ENCODE peak calls at places on chromosomes 2 and 18, in eight cellular contexts. V is AG09309, E is A549, O is fibroblast of mammary gland, S is cardiac fibroblast, B is H1, I is foreskin fibroblast, X is right lobe of liver. Y is an unnamed sample.

GRCh38 chr2:28624798-28625701 is 126.6 kb upstream of the PPP1CB start:
- DNase-seq in V (no peak), E (no peak), O (no peak), S (peak), B (no peak), I (peak), X (peak), Y (peak)

GRCh38 chr18:79572093-79572780 is 107.4 kb upstream of the CTDP1 start:
- DNase-seq in V (no peak), E (no peak), O (no peak), S (no peak), B (no peak), I (no peak), X (peak), Y (no peak)

GRCh38 chr2:180604077-180604476 is 376.3 kb upstream of the UBE2E3 start:
- DNase-seq in V (no peak), E (peak), O (peak), S (peak), B (no peak), I (peak), X (no peak), Y (peak)

GRCh38 chr2:3519255-3520190 is at the start of gene ADI1:
- DNase-seq in V (no peak), E (peak), O (peak), S (peak), B (peak), I (peak), X (peak), Y (peak)

GRCh38 chr2:224448236-224448635 is 46.3 kb upstream of the FAM124B start:
- DNase-seq in V (no peak), E (no peak), O (no peak), S (no peak), B (no peak), I (no peak), X (no peak), Y (no peak)

GRCh38 chr2:85797959-85798358 is 44.2 kb downstream of the ATOH8 start:
- DNase-seq in V (no peak), E (peak), O (peak), S (peak), B (no peak), I (peak), X (peak), Y (peak)

GRCh38 chr2:177355874-177356273 is 36.7 kb upstream of the AGPS start:
- DNase-seq in V (no peak), E (no peak), O (peak), S (peak), B (no peak), I (no peak), X (no peak), Y (peak)

GRCh38 chr18:69523582-69523981 is 122.9 kb downstream of the DOK6 start:
- DNase-seq in V (no peak), E (no peak), O (no peak), S (no peak), B (no peak), I (no peak), X (no peak), Y (no peak)

GRCh38 chr2:218648473-218649100 is 10.8 kb downstream of the ZNF142 start:
- DNase-seq in V (no peak), E (peak), O (peak), S (peak), B (no peak), I (peak), X (peak), Y (peak)

GRCh38 chr2:241770936-241771285 is 5.7 kb upstream of the GAL3ST2 start:
- DNase-seq in V (no peak), E (no peak), O (no peak), S (no peak), B (no peak), I (no peak), X (no peak), Y (no peak)

GRCh38 chr2:36165132-36165531 is 190.4 kb upstream of the CRIM1 start:
- DNase-seq in V (no peak), E (no peak), O (no peak), S (no peak), B (no peak), I (no peak), X (no peak), Y (no peak)

GRCh38 chr2:241933175-241933911 is 63.8 kb downstream of the RTP5 start:
- DNase-seq in V (peak), E (no peak), O (peak), S (peak), B (no peak), I (peak), X (peak), Y (peak)

GRCh38 chr2:207330912-207331311 is 165.2 kb upstream of the KLF7 start:
- DNase-seq in V (peak), E (peak), O (peak), S (peak), B (no peak), I (peak), X (no peak), Y (peak)

GRCh38 chr2:225100856-225101294 is 58.6 kb upstream of the DOCK10 start:
- DNase-seq in V (peak), E (peak), O (peak), S (peak), B (no peak), I (peak), X (no peak), Y (peak)

GRCh38 chr18:22347624-22348511 is 69.8 kb downstream of the CTAGE1 start:
- DNase-seq in V (no peak), E (no peak), O (no peak), S (no peak), B (no peak), I (peak), X (peak), Y (peak)

GRCh38 chr2:40487592-40487991 is 35.7 kb upstream of the SLC8A1 start:
- DNase-seq in V (no peak), E (no peak), O (peak), S (peak), B (no peak), I (peak), X (no peak), Y (peak)

GRCh38 chr18:59272221-59272888 is 899 bp downstream of the RAX start:
- DNase-seq in V (no peak), E (no peak), O (no peak), S (no peak), B (no peak), I (peak), X (no peak), Y (no peak)

GRCh38 chr18:59269563-59270214 is 3.6 kb downstream of the RAX start:
- DNase-seq in V (no peak), E (no peak), O (no peak), S (no peak), B (no peak), I (no peak), X (no peak), Y (no peak)

GRCh38 chr18:59271606-59272220 is 1.5 kb downstream of the RAX start:
- DNase-seq in V (no peak), E (no peak), O (no peak), S (no peak), B (no peak), I (no peak), X (no peak), Y (no peak)

GRCh38 chr18:59268722-59269562 is 4.3 kb downstream of the RAX start:
- DNase-seq in V (no peak), E (peak), O (peak), S (no peak), B (no peak), I (peak), X (no peak), Y (peak)

DNA sequence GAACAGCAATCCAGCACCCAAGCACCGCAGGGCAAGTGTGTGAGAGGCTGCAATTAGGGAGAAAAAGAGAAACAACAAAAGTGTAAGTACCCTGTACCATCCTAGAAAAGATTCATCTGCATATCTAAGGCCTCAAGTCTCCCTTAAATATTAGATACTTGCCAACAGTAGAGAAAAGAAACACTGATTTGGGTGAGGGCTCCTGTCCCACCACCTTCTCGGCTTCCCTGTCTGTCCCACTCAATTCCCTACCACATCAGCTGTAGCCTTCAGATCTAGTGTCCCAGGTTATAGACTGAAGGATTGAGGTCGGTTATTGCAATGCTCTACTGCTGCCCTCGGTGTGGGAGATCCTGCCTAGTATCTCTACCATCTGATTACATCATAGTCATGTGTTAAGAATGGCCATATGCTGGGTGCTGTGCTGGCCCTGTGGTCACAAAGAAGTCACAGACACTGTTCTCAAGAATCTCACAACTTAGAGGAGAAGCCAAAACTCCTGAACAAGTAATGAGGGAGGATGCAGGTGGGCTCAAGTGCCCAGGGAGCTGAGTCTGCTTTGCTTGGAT is 2.5 kb downstream of the RAX start:
- DNase-seq in V (no peak), E (no peak), O (no peak), S (no peak), B (no peak), I (no peak), X (no peak), Y (no peak)
- H3K4me3 ChIP-seq in V (no peak), E (no peak), O (no peak), S (no peak), B (no peak), I (no peak), X (no peak), Y (no peak)

DNA sequence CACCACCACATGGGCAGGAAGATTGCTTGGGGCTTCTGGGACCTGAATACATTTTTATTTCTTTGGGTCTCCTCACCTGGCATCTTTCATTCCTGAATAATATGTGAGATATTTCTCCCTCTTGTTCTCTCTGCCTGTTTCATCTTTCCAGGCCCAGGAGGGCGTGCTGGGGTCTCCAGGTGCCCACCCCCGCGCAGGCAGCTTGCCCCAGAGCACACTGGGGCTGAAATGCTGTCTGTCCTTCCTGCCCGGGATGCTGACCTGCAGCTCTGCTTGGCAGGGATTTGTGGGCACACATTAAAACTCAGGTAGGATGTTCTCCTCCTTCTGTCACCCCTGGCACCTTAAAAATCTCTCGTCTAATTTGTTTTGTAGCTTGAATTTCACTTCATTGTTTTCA is 39.7 kb upstream of the TEX51 start:
- DNase-seq in V (no peak), E (no peak), O (no peak), S (no peak), B (no peak), I (no peak), X (no peak), Y (no peak)
- TF ChIP-seq CTCF in V (no peak), E (no peak), O (no peak), S (no peak), B (no peak), I (no peak), X (no peak), Y (no peak)

DNA sequence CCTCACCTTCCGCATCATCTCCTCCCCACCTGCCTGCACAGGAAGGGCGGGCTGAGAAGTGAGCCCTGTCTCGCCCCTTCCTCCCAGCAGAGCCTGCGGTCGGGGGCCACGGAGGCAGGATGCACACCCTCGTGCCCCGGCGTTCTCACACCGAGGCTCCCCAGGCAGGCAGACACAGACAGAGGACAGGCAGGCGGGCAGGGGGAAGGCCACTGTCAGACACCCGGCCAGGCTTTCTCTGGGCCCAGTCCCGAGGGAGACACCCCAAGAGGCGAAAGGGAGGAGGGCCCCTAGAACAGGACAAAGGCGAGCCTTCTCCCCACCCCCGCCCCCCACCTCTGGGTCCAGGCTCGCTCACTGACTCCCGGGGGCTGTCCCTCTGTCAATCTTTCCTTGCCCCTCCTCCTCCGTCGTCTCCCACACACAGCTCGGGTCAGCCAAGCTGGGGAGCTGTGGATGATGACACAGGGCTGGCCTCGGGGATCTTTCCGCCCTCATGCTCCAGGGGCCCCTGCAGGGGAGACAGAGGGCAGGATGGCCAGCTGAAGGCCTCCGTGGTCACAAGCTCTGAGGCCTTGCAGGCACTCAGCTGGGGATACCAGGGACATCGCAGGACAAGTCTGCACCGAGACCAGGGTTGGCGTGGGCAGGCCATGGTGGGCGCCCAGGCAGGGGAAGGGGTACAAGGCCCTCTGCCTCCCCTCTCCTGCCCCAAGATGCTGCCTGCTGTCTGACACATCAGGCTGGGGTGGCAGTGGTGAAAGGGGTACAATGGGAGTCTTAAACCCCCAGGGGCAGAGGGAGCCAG is 24.9 kb downstream of the BIN1 start:
- DNase-seq in V (no peak), E (no peak), O (peak), S (no peak), B (no peak), I (peak), X (no peak), Y (peak)
- H3K4me3 ChIP-seq in V (no peak), E (no peak), O (no peak), S (no peak), B (no peak), I (no peak), X (no peak), Y (no peak)

DNA sequence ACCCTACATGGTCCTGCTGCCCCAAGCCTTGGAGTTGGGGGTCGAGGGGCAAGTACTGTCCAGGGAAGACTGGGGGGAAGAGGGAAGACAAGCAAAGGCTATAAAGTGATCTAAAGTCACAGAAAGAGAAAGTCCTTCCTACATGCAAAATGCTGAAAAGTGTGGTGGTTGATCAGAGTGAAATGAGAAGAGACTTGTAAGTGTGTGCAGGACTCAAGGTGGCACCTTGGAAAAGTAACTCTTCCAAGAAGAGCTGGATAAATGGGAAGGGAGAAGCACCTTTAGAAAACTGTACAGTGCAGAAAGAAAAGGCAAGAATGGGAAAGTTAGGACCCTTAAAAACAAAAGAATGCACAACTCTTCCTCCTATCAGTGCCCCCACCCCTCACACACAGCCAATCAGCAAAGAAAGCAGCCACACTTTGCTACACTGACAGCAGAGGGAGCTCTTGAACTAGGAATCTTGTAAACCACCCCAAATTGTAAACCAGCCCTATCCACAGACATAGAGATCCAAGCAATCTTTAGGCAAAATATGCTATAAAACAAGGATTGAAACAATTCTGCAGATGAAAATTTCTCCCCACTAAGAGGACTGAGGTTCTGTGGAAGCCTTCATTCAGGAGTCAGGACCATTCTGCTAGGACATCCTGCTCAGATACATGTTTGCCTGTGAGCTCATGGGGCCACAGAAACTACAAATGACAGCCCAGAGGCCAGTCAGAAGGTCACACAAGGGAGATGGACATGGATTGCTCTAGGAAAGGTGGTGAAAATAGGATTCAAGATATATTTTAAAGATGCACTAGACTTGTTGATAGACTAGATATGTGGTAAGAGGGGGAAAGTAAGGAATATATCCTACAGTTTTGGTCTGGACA is 146.4 kb downstream of the FTCDNL1 start:
- DNase-seq in V (peak), E (peak), O (peak), S (peak), B (no peak), I (peak), X (peak), Y (peak)
- TF ChIP-seq CTCF in V (peak), E (peak), O (peak), S (peak), B (peak), I (peak), X (peak), Y (peak)

GRCh38 chr2:24009367-24009679 is 562 bp upstream of the MFSD2B start:
- DNase-seq in V (no peak), E (no peak), O (no peak), S (no peak), B (no peak), I (no peak), X (no peak), Y (no peak)

GRCh38 chr2:24009680-24010476 is at the start of gene MFSD2B:
- DNase-seq in V (no peak), E (no peak), O (no peak), S (no peak), B (no peak), I (peak), X (no peak), Y (no peak)

GRCh38 chr2:24011278-24012104 is 1.6 kb downstream of the MFSD2B start:
- DNase-seq in V (no peak), E (no peak), O (no peak), S (no peak), B (no peak), I (no peak), X (no peak), Y (no peak)

GRCh38 chr2:24008672-24009366 is 1.1 kb upstream of the MFSD2B start:
- DNase-seq in V (no peak), E (peak), O (no peak), S (no peak), B (no peak), I (no peak), X (no peak), Y (no peak)

DNA sequence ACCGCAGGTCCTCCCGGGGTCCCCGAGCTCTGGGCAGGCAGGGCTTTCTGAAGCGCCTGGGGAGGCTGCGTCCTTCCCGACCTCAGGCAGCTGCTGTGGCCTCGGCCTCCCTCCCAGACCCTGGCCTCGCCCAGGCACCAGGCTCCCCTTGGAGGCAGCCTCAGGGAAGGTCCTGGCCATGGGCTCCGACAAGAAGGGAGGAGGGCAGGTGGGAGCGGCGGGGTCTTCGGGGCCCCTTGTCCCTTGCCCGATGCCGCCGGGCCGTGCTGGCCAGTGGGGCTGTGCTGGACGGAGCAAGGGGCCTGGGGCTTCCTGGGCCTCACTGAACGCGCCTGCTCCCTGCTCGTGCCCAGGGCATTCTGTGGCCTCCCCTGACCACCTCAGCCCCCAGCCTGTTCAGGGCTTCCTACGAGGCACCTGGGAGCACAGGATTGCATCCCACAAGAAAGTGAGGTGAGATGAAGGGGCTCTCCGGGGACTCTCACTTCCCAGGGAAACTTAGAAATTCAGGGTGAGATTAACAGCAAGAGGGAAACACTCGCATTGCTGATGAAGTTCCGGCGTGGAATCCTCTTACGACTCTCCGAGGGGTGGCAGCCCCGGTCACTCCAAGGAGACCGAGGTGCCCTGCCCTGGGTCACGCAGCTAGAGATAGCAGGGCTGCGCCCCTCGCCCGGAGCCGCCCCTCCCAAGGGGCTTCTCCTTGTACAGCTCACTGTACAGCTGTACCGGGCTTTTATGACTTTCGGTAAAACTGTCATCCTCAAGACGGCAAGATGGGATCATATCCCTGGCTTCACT is 792 bp downstream of the MFSD2B start:
- DNase-seq in V (no peak), E (no peak), O (no peak), S (no peak), B (no peak), I (no peak), X (no peak), Y (no peak)
- H3K4me3 ChIP-seq in V (peak), E (no peak), O (peak), S (peak), B (peak), I (peak), X (peak), Y (peak)

GRCh38 chr2:220849433-220849832 is 722.7 kb downstream of the EPHA4 start:
- DNase-seq in V (no peak), E (no peak), O (no peak), S (no peak), B (no peak), I (no peak), X (no peak), Y (no peak)

GRCh38 chr2:220847587-220847986 is 724.5 kb downstream of the EPHA4 start:
- DNase-seq in V (peak), E (peak), O (peak), S (peak), B (no peak), I (peak), X (no peak), Y (peak)

GRCh38 chr2:220847006-220847405 is 725.1 kb downstream of the EPHA4 start:
- DNase-seq in V (no peak), E (no peak), O (peak), S (peak), B (no peak), I (peak), X (no peak), Y (peak)

GRCh38 chr2:220842901-220843665 is 729.0 kb downstream of the EPHA4 start:
- DNase-seq in V (no peak), E (no peak), O (no peak), S (no peak), B (no peak), I (no peak), X (no peak), Y (no peak)

GRCh38 chr2:220845766-220846273 is 726.3 kb downstream of the EPHA4 start:
- DNase-seq in V (no peak), E (no peak), O (no peak), S (no peak), B (no peak), I (no peak), X (no peak), Y (no peak)
- TF ChIP-seq CTCF in V (no peak), E (no peak), O (no peak), S (no peak), B (no peak), I (no peak), X (no peak), Y (no peak)

GRCh38 chr2:110677530-110678456 is at the start of gene BUB1:
- DNase-seq in V (peak), E (peak), O (peak), S (peak), B (peak), I (peak), X (peak), Y (peak)

GRCh38 chr2:110677080-110677479 is 783 bp downstream of the BUB1 start:
- DNase-seq in V (no peak), E (no peak), O (no peak), S (peak), B (no peak), I (no peak), X (no peak), Y (no peak)

GRCh38 chr2:110673201-110673600 is 4.7 kb downstream of the BUB1 start:
- DNase-seq in V (no peak), E (no peak), O (no peak), S (no peak), B (no peak), I (no peak), X (no peak), Y (no peak)

GRCh38 chr2:110675679-110676078 is 2.2 kb downstream of the BUB1 start:
- DNase-seq in V (no peak), E (no peak), O (no peak), S (no peak), B (no peak), I (no peak), X (no peak), Y (no peak)

GRCh38 chr2:110674620-110675555 is 3.0 kb downstream of the BUB1 start:
- DNase-seq in V (no peak), E (peak), O (peak), S (peak), B (no peak), I (peak), X (no peak), Y (peak)
- H3K4me3 ChIP-seq in V (no peak), E (no peak), O (no peak), S (no peak), B (peak), I (no peak), X (no peak), Y (peak)

Y was measured in fibroblast of pulmonary artery.